ENCODE peak calls at places on chromosomes 13 and 19, in five cellular contexts. L, U, H, P and S are unnamed samples.

GRCh38 chr13:60329221-60329983 is 67.6 kb upstream of the TDRD3 start:
- DNase-seq in L (peak), U (peak), H (peak), P (peak), S (peak)

GRCh38 chr19:43798546-43799409 is 3.5 kb downstream of the LYPD5 start:
- DNase-seq in L (no peak), U (peak), H (no peak), P (peak), S (no peak)

GRCh38 chr13:31167490-31167889 is 5.8 kb upstream of the HSPH1 start:
- DNase-seq in L (peak), U (no peak), H (no peak), P (no peak), S (no peak)

GRCh38 chr13:34044041-34044440 is 226.1 kb downstream of the RFC3 start:
- DNase-seq in L (no peak), U (no peak), H (no peak), P (peak), S (no peak)

GRCh38 chr13:44649118-44649455 is 73.0 kb upstream of the TSC22D1 start:
- DNase-seq in L (no peak), U (no peak), H (no peak), P (peak), S (no peak)

GRCh38 chr13:110238795-110239194 is 68.2 kb downstream of the COL4A1 start:
- DNase-seq in L (no peak), U (no peak), H (peak), P (peak), S (no peak)

GRCh38 chr19:12880551-12881171 is 588 bp downstream of the DNASE2 start:
- DNase-seq in L (peak), U (no peak), H (no peak), P (peak), S (no peak)

GRCh38 chr19:51593969-51594773 is 23.1 kb downstream of the ZNF175 start:
- DNase-seq in L (peak), U (peak), H (peak), P (peak), S (peak)

GRCh38 chr13:49690133-49690989 is 925 bp downstream of the EBPL start:
- DNase-seq in L (peak), U (no peak), H (peak), P (peak), S (no peak)

GRCh38 chr19:28292822-28293500 is 920.0 kb downstream of the UQCRFS1 start:
- DNase-seq in L (no peak), U (no peak), H (no peak), P (peak), S (no peak)

GRCh38 chr13:65836066-65836465 is 1394.1 kb downstream of the PCDH9 start:
- DNase-seq in L (no peak), U (no peak), H (no peak), P (no peak), S (no peak)

GRCh38 chr19:522726-523125 is 8.8 kb upstream of the CDC34 start:
- DNase-seq in L (no peak), U (no peak), H (no peak), P (no peak), S (no peak)
- H3K4me3 ChIP-seq in L (no peak), U (no peak), H (no peak), P (no peak), S (no peak)

GRCh38 chr19:11461453-11461852 is 19.4 kb downstream of the ELAVL3 start:
- DNase-seq in L (no peak), U (no peak), H (no peak), P (no peak), S (no peak)

GRCh38 chr19:11465605-11466004 is 15.2 kb downstream of the ELAVL3 start:
- DNase-seq in L (no peak), U (no peak), H (no peak), P (no peak), S (no peak)

GRCh38 chr19:11464333-11465265 is 16.2 kb downstream of the ELAVL3 start:
- DNase-seq in L (no peak), U (no peak), H (no peak), P (no peak), S (no peak)

GRCh38 chr19:11460207-11460606 is 20.6 kb downstream of the ELAVL3 start:
- DNase-seq in L (no peak), U (no peak), H (no peak), P (no peak), S (no peak)

GRCh38 chr19:11463391-11463790 is 17.5 kb downstream of the ELAVL3 start:
- DNase-seq in L (no peak), U (no peak), H (no peak), P (no peak), S (no peak)
- H2BK15ac ChIP-seq in L (no peak), U (peak), H (no peak), P (no peak), S (peak)

GRCh38 chr13:51246411-51247298 is 24.5 kb downstream of the FAM124A start:
- DNase-seq in L (no peak), U (peak), H (no peak), P (no peak), S (no peak)
- H3K4me3 ChIP-seq in L (no peak), U (no peak), H (no peak), P (no peak), S (no peak)

GRCh38 chr13:24625324-24625723 is 54.9 kb upstream of the ATP12A start:
- DNase-seq in L (no peak), U (no peak), H (peak), P (no peak), S (no peak)

GRCh38 chr13:24626449-24626848 is 53.8 kb upstream of the ATP12A start:
- DNase-seq in L (no peak), U (no peak), H (no peak), P (no peak), S (no peak)

GRCh38 chr13:24624801-24625231 is 55.4 kb upstream of the ATP12A start:
- DNase-seq in L (no peak), U (no peak), H (peak), P (no peak), S (no peak)

GRCh38 chr13:24627090-24627714 is 53.0 kb upstream of the ATP12A start:
- DNase-seq in L (no peak), U (peak), H (no peak), P (peak), S (peak)

DNA sequence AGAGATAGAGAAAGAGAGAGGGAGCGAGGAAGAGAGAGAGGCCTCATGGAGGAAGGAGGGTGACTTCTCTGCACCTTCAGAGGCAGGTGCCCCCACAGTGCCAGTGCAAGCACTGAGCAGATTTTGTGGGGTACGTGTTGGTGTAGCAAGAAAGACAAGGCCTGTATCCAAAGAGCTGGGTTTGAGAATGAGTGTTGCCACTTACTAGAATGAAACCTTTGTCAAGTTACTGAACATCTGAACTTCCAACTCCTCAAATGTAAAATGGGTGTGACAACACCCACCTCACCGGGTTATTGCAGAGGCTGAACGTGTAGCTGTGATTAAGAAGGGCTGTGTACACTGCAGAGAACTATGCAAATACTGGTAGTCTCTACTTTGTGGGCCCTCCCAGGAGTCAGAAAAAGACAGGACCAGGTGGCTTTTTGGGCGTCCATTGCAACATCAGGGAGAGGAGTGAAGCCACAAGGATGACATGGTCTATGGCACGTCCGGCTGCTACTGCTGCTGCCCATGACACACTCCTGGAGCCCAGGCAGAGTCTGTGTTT is 54.3 kb upstream of the ATP12A start:
- DNase-seq in L (no peak), U (no peak), H (peak), P (no peak), S (no peak)
- H2BK15ac ChIP-seq in L (no peak), U (no peak), H (peak), P (no peak), S (no peak)

GRCh38 chr13:112969692-112970338 is 801 bp downstream of the MCF2L start:
- DNase-seq in L (no peak), U (no peak), H (no peak), P (no peak), S (no peak)
- H3K4me3 ChIP-seq in L (no peak), U (peak), H (no peak), P (no peak), S (peak)